ENCODE peak calls at places on chromosomes 7 and 10, in four cellular contexts. Q is lower leg skin; B is activated CD8-positive, alpha-beta memory T cell treated with anti-CD3 and anti-CD28 coated beads for 48 hours; F is fibroblast of mammary gland. L is an unnamed sample.

GRCh38 chr7:3928727-3929515 is 627.9 kb downstream of the SDK1 start:
- DNase-seq in Q (no peak), B (no peak), F (no peak), L (no peak)

GRCh38 chr10:43045631-43046287 is 31.1 kb upstream of the RET start:
- DNase-seq in Q (peak), B (no peak), F (no peak), L (no peak)

GRCh38 chr10:62373995-62374861 is at the start of gene ZNF365:
- DNase-seq in Q (no peak), B (no peak), F (peak), L (no peak)

GRCh38 chr10:3215336-3215860 is 42.8 kb upstream of the PITRM1 start:
- DNase-seq in Q (no peak), B (no peak), F (no peak), L (no peak)

GRCh38 chr7:106443156-106443555 is 158.4 kb upstream of the NAMPT start:
- DNase-seq in Q (no peak), B (no peak), F (no peak), L (no peak)

GRCh38 chr10:70437721-70438120 is 3.8 kb downstream of the NODAL start:
- DNase-seq in Q (no peak), B (no peak), F (no peak), L (no peak)

GRCh38 chr10:43809211-43809930 is 160.7 kb upstream of the ZNF32 start:
- DNase-seq in Q (no peak), B (no peak), F (peak), L (no peak)

GRCh38 chr10:110790913-110791525 is 80.7 kb upstream of the PDCD4 start:
- DNase-seq in Q (peak), B (no peak), F (no peak), L (no peak)

GRCh38 chr10:104104926-104105325 is 17.0 kb upstream of the SFR1 start:
- DNase-seq in Q (no peak), B (no peak), F (peak), L (no peak)

GRCh38 chr10:129941199-129942018 is 22.7 kb downstream of the EBF3 start:
- DNase-seq in Q (no peak), B (no peak), F (no peak), L (no peak)

GRCh38 chr10:111076191-111076681 is 593 bp upstream of the ADRA2A start:
- DNase-seq in Q (peak), B (peak), F (peak), L (no peak)

GRCh38 chr7:111012799-111013675 is 77.9 kb upstream of the LRRN3 start:
- DNase-seq in Q (no peak), B (no peak), F (no peak), L (no peak)

GRCh38 chr7:157436763-157437480 is 100.1 kb downstream of the DNAJB6 start:
- DNase-seq in Q (peak), B (no peak), F (no peak), L (no peak)

GRCh38 chr10:117439243-117439912 is 64.1 kb upstream of the PDZD8 start:
- DNase-seq in Q (peak), B (no peak), F (peak), L (no peak)

GRCh38 chr10:101018600-101019439 is 12.1 kb downstream of the PDZD7 start:
- DNase-seq in Q (peak), B (peak), F (peak), L (no peak)

GRCh38 chr7:130274983-130275649 is 8.5 kb downstream of the CPA2 start:
- DNase-seq in Q (no peak), B (no peak), F (no peak), L (no peak)

GRCh38 chr10:113866551-113867394 is 12.3 kb downstream of the NHLRC2 start:
- DNase-seq in Q (no peak), B (no peak), F (no peak), L (no peak)

GRCh38 chr10:36188054-36188453 is 546.0 kb upstream of the FZD8 start:
- DNase-seq in Q (no peak), B (no peak), F (no peak), L (no peak)

GRCh38 chr7:32531402-32531801 is 36.1 kb downstream of the AVL9 start:
- DNase-seq in Q (no peak), B (no peak), F (no peak), L (no peak)